ENCODE peak calls at places on chromosomes 4 and X, in five cellular contexts. F, B, H, S and R are unnamed samples.

GRCh38 chr4:78481180-78481579 is 70.4 kb upstream of the ANXA3 start:
- DNase-seq in B (peak; percentile 66), S (peak; percentile 98), H (no peak), F (no peak), R (no peak)

GRCh38 chr4:147363514-147363913 is 117.4 kb upstream of the EDNRA start:
- DNase-seq in B (no peak), S (no peak), H (no peak), F (no peak), R (no peak)

GRCh38 chr4:180101348-180102083 is 2141.7 kb upstream of the TENM3 start:
- DNase-seq in F (no peak), S (no peak), B (no peak), H (no peak), R (no peak)

GRCh38 chr4:76898949-76899640 is 1.2 kb upstream of the SOWAHB start:
- DNase-seq in F (no peak), H (no peak), S (peak; percentile 21), B (no peak), R (no peak)

GRCh38 chrX:39974228-39974627 is 123.5 kb downstream of the BCOR start:
- DNase-seq in S (no peak), H (peak; percentile 10), F (no peak), B (no peak), R (no peak)

GRCh38 chr4:120198411-120198810 is 131.8 kb upstream of the MAD2L1 start:
- DNase-seq in S (no peak), B (no peak), H (no peak), F (no peak), R (no peak)

GRCh38 chr4:182339246-182339645 is 96.0 kb downstream of the TENM3 start:
- DNase-seq in H (no peak), S (no peak), B (peak; percentile 48), F (no peak), R (no peak)

GRCh38 chr4:128940966-128941365 is 131.5 kb downstream of the JADE1 start:
- DNase-seq in S (no peak), F (peak; percentile 17), H (no peak), B (no peak), R (no peak)

GRCh38 chrX:15299945-15300851 is 15.2 kb downstream of the ASB11 start:
- DNase-seq in B (peak; percentile 62), H (peak; percentile 59), F (no peak), S (peak; percentile 38), R (peak; percentile 7)

GRCh38 chr4:151983854-151984253 is 223.0 kb upstream of the GATB start:
- DNase-seq in H (no peak), F (peak; percentile 26), S (no peak), B (peak; percentile 4), R (no peak)

GRCh38 chr4:8591114-8591513 is 1.5 kb upstream of the CPZ start:
- DNase-seq in S (no peak), F (no peak), H (no peak), B (no peak), R (no peak)

GRCh38 chrX:55220119-55220794 is at the start of gene PAGE5:
- DNase-seq in B (no peak), S (no peak), H (no peak), F (no peak), R (no peak)

GRCh38 chrX:155048997-155049619 is 21.8 kb downstream of the CMC4 start:
- DNase-seq in S (peak; percentile 66), H (peak; percentile 74), F (peak; percentile 57), B (peak; percentile 55), R (no peak)

GRCh38 chrX:84219551-84219950 is 31.6 kb upstream of the RPS6KA6 start:
- DNase-seq in B (peak; percentile 69), H (no peak), F (no peak), S (peak; percentile 33), R (no peak)

GRCh38 chr4:168183717-168184571 is 91.6 kb downstream of the ANXA10 start:
- DNase-seq in B (peak; percentile 53), S (peak; percentile 61), H (peak; percentile 69), F (no peak), R (no peak)

GRCh38 chrX:48474127-48474526 is 1.9 kb upstream of the FTSJ1 start:
- DNase-seq in F (no peak), H (peak; percentile 44), B (peak; percentile 21), S (peak; percentile 52), R (no peak)

GRCh38 chr4:105122334-105122733 is 24.3 kb upstream of the TET2 start:
- DNase-seq in H (peak; percentile 29), S (peak; percentile 14), B (peak; percentile 87), F (no peak), R (peak; percentile 3)